ENCODE peak calls at places on chromosomes 3 and 15, in seven cellular contexts. T is NCI-H1105 treated with DMSO at 0.1 percent for 48 hours, A is fibroblast of gingiva, I is heart left ventricle, Q is C1 segment of cervical spinal cord, F is B cell, B is EH. D is an unnamed sample.

GRCh38 chr3:152350139-152350538 is 81.4 kb downstream of the MBNL1 start:
- DNase-seq in T (no peak), A (no peak), I (no peak), Q (no peak), F (no peak), B (peak), D (no peak)

GRCh38 chr3:11775493-11775892 is 71.2 kb downstream of the TAMM41 start:
- DNase-seq in T (no peak), A (no peak), I (no peak), Q (no peak), F (no peak), B (no peak), D (no peak)

GRCh38 chr3:42670670-42671069 is 14.7 kb upstream of the KLHL40 start:
- DNase-seq in T (no peak), A (no peak), I (no peak), Q (no peak), F (no peak), B (peak), D (no peak)

GRCh38 chr3:184679056-184679502 is 32.8 kb downstream of the MAGEF1 start:
- DNase-seq in T (no peak), A (peak), I (peak), Q (no peak), F (peak), B (no peak), D (peak)

GRCh38 chr3:136728918-136729317 is 23.3 kb downstream of the STAG1 start:
- DNase-seq in T (no peak), A (peak), I (no peak), Q (no peak), F (no peak), B (peak), D (peak)

GRCh38 chr15:77482570-77482969 is 61.9 kb downstream of the HMG20A start:
- DNase-seq in T (peak), A (peak), I (no peak), Q (no peak), F (no peak), B (peak), D (peak)

GRCh38 chr3:157172746-157173145 is 12.8 kb upstream of the CCNL1 start:
- DNase-seq in T (no peak), A (no peak), I (no peak), Q (no peak), F (no peak), B (no peak), D (no peak)

GRCh38 chr15:25863067-25863967 is at the start of gene ATP10A:
- DNase-seq in T (no peak), A (peak), I (peak), Q (no peak), F (no peak), B (peak), D (peak)

GRCh38 chr3:57150097-57150496 is 15.1 kb downstream of the IL17RD start:
- DNase-seq in T (peak), A (no peak), I (no peak), Q (peak), F (no peak), B (no peak), D (peak)

GRCh38 chr3:23271876-23272741 is 69.0 kb downstream of the UBE2E2 start:
- DNase-seq in T (no peak), A (no peak), I (no peak), Q (no peak), F (no peak), B (no peak), D (no peak)

GRCh38 chr3:139117136-139117675 is 72.5 kb upstream of the PRR23C start:
- DNase-seq in T (no peak), A (peak), I (no peak), Q (no peak), F (no peak), B (peak), D (no peak)

GRCh38 chr15:22884344-22884743 is 45.9 kb downstream of the NIPA2 start:
- DNase-seq in T (no peak), A (no peak), I (no peak), Q (no peak), F (no peak), B (no peak), D (no peak)

GRCh38 chr15:61364871-61365270 is 135.8 kb upstream of the RORA start:
- DNase-seq in T (no peak), A (no peak), I (peak), Q (no peak), F (no peak), B (no peak), D (no peak)

GRCh38 chr3:53082736-53083135 is 36.9 kb upstream of the SFMBT1 start:
- DNase-seq in T (no peak), A (no peak), I (no peak), Q (no peak), F (no peak), B (no peak), D (no peak)